ENCODE peak calls at places on chromosomes 5 and 9, in seven cellular contexts. O, A, P, I, X, K and N are unnamed samples.

GRCh38 chr9:136606687-136607333 is 55.9 kb upstream of the EGFL7 start:
- DNase-seq in O (no peak), X (no peak), P (no peak), K (no peak), A (no peak), I (no peak), N (no peak)

GRCh38 chr5:94281402-94281801 is 337.0 kb downstream of the KIAA0825 start:
- DNase-seq in P (no peak), O (no peak), K (no peak), I (no peak), A (no peak), X (no peak), N (no peak)

GRCh38 chr9:21624675-21625477 is 142.8 kb upstream of the IFNE start:
- DNase-seq in A (no peak), K (peak; percentile 2), P (no peak), O (no peak), X (no peak), I (no peak), N (no peak)

GRCh38 chr5:36181709-36182262 is 29.9 kb downstream of the SKP2 start:
- DNase-seq in I (no peak), O (no peak), K (no peak), A (no peak), X (no peak), P (no peak), N (no peak)

GRCh38 chr5:113552620-113553019 is 39.1 kb downstream of the YTHDC2 start:
- DNase-seq in I (no peak), O (no peak), K (no peak), P (no peak), X (no peak), A (no peak), N (no peak)

GRCh38 chr9:97578846-97579245 is 54.3 kb downstream of the TSTD2 start:
- DNase-seq in O (no peak), P (no peak), X (no peak), I (no peak), A (no peak), K (no peak), N (no peak)

GRCh38 chr5:98795243-98795642 is 21.8 kb downstream of the RGMB start:
- DNase-seq in I (no peak), X (no peak), A (no peak), O (no peak), K (no peak), P (no peak), N (no peak)

GRCh38 chr5:2582507-2582906 is 169.0 kb downstream of the IRX2 start:
- DNase-seq in O (no peak), K (no peak), A (no peak), P (no peak), I (no peak), X (no peak), N (no peak)

GRCh38 chr5:174606153-174606552 is 118.2 kb upstream of the MSX2 start:
- DNase-seq in X (no peak), A (no peak), P (no peak), O (no peak), K (no peak), I (no peak), N (no peak)

GRCh38 chr5:55877655-55878054 is 26.5 kb downstream of the IL31RA start:
- DNase-seq in P (no peak), A (no peak), X (no peak), K (no peak), O (no peak), I (no peak), N (no peak)

GRCh38 chr5:138960145-138960692 is 85.1 kb upstream of the LRRTM2 start:
- DNase-seq in A (no peak), P (no peak), O (no peak), K (no peak), I (no peak), X (peak; percentile 91), N (no peak)

GRCh38 chr9:36499156-36499886 is 73.4 kb upstream of the MELK start:
- DNase-seq in A (no peak), I (no peak), O (no peak), X (no peak), P (no peak), K (no peak), N (no peak)

GRCh38 chr5:136000937-136001336 is 27.9 kb upstream of the TGFBI start:
- DNase-seq in I (no peak), X (no peak), P (no peak), A (no peak), K (no peak), O (no peak), N (no peak)

GRCh38 chr5:120293796-120294195 is 170.3 kb upstream of the PRR16 start:
- DNase-seq in O (peak; percentile 90), A (no peak), I (no peak), K (no peak), X (no peak), P (no peak), N (no peak)

GRCh38 chr9:105044458-105044857 is 116.5 kb upstream of the ABCA1 start:
- DNase-seq in I (no peak), O (no peak), X (no peak), K (no peak), A (no peak), P (no peak), N (no peak)

GRCh38 chr5:66410056-66410455 is 186.1 kb upstream of the MAST4 start:
- DNase-seq in P (no peak), X (peak; percentile 28), I (no peak), K (no peak), A (no peak), O (no peak), N (no peak)

GRCh38 chr5:108503986-108504385 is 122.1 kb upstream of the FBXL17 start:
- DNase-seq in A (no peak), I (no peak), P (no peak), X (no peak), O (no peak), K (no peak), N (no peak)

GRCh38 chr5:14267166-14267838 is 124.2 kb downstream of the TRIO start:
- DNase-seq in O (peak; percentile 35), X (no peak), P (peak; percentile 42), A (no peak), K (no peak), I (no peak), N (no peak)